ENCODE peak calls at places on chromosomes 2 and 18, in six cellular contexts. N, U, M, P, E and Y are unnamed samples.

GRCh38 chr2:128594953-128595677 is 276.4 kb upstream of the HS6ST1 start:
- DNase-seq in N (no peak), U (no peak), M (peak), P (no peak), E (no peak), Y (no peak)

GRCh38 chr2:226791056-226791486 is 8.5 kb downstream of the IRS1 start:
- DNase-seq in N (peak), U (peak), M (no peak), P (no peak), E (no peak), Y (peak)

GRCh38 chr2:119768731-119769130 is 9.0 kb downstream of the PTPN4 start:
- DNase-seq in N (no peak), U (no peak), M (no peak), P (no peak), E (no peak), Y (no peak)

GRCh38 chr2:232299084-232299483 is 79.5 kb upstream of the ALPP start:
- DNase-seq in N (no peak), U (no peak), M (no peak), P (no peak), E (no peak), Y (no peak)

GRCh38 chr2:8632755-8633154 is 49.1 kb upstream of the ID2 start:
- DNase-seq in N (no peak), U (no peak), M (no peak), P (no peak), E (peak), Y (no peak)

GRCh38 chr2:128311755-128312341 is 6.8 kb downstream of the HS6ST1 start:
- DNase-seq in N (no peak), U (no peak), M (no peak), P (no peak), E (peak), Y (no peak)

GRCh38 chr18:23495723-23496440 is 7.4 kb upstream of the RMC1 start:
- DNase-seq in N (no peak), U (no peak), M (no peak), P (no peak), E (peak), Y (no peak)

GRCh38 chr2:18399601-18400000 is 160.9 kb downstream of the RDH14 start:
- DNase-seq in N (no peak), U (no peak), M (no peak), P (no peak), E (no peak), Y (no peak)

GRCh38 chr2:109694190-109694589 is 80.0 kb downstream of the SOWAHC start:
- DNase-seq in N (peak), U (peak), M (peak), P (no peak), E (no peak), Y (no peak)

DNA sequence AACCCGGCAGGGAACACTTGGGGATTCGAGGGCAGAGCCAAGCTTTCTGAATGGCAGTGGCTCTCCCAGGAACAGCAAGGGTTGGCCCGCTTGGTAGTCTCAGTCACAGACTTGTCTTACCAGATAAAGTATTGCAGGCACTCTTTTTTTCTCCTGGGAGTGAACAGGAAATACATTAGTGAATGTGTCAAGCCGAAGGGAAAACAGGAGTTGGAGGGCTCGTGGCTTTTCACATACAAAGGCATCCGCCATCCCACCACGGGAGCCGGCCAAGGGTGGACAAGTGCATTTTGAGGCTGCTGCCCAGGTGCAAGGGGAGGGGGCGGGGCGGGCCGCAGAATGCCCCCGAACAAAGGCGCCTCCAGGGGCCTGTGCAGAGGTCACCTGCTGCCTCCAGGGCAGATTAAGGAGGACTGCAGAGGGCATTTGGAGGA is 163.3 kb upstream of the SIX3 start:
- DNase-seq in N (peak), U (peak), M (no peak), P (no peak), E (no peak), Y (no peak)
- H3K4me3 ChIP-seq in N (peak), U (no peak), M (no peak), P (no peak), E (no peak), Y (peak)

GRCh38 chr2:47265751-47266231 is 110.7 kb upstream of the STPG4 start:
- DNase-seq in N (no peak), U (no peak), M (no peak), P (no peak), E (no peak), Y (no peak)

GRCh38 chr2:47262657-47263056 is 107.5 kb upstream of the STPG4 start:
- DNase-seq in N (no peak), U (no peak), M (no peak), P (no peak), E (no peak), Y (no peak)

GRCh38 chr2:47264686-47265085 is 109.6 kb upstream of the STPG4 start:
- DNase-seq in N (no peak), U (no peak), M (no peak), P (no peak), E (no peak), Y (no peak)

GRCh38 chr2:47265158-47265557 is 110.0 kb upstream of the STPG4 start:
- DNase-seq in N (no peak), U (no peak), M (no peak), P (no peak), E (no peak), Y (no peak)

DNA sequence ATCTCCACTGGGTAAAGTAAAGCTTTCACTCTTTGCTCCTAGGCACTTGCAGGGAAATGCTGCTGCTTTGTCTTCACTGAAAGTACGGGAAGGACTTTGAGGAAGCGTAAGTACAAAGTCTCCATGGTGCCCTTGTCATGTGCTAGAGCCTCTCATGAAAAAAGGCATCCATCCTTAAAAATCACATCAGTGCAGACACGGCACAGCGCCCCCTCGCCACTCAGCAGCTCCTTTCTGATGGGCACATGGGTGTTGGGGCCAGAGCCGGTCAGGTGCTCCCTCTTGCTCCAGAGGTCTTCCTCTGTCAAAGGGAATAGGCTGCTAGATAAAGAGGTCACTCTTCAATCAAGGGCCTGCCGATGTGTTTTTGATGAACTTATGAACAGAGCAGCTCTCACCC is 109.1 kb upstream of the STPG4 start:
- DNase-seq in N (peak), U (no peak), M (no peak), P (no peak), E (no peak), Y (no peak)
- TF ChIP-seq CTCF in N (peak), U (no peak), M (no peak), P (no peak), E (no peak), Y (no peak)

GRCh38 chr18:27540126-27540525 is 355.0 kb upstream of the CHST9 start:
- DNase-seq in N (peak), U (no peak), M (no peak), P (no peak), E (no peak), Y (no peak)

GRCh38 chr18:27546991-27547390 is 361.9 kb upstream of the CHST9 start:
- DNase-seq in N (no peak), U (no peak), M (no peak), P (no peak), E (no peak), Y (no peak)

GRCh38 chr18:27544211-27544610 is 359.1 kb upstream of the CHST9 start:
- DNase-seq in N (no peak), U (no peak), M (no peak), P (no peak), E (no peak), Y (no peak)

GRCh38 chr18:27541293-27541692 is 356.2 kb upstream of the CHST9 start:
- DNase-seq in N (no peak), U (no peak), M (no peak), P (no peak), E (no peak), Y (no peak)
- H3K4me3 ChIP-seq in N (no peak), U (no peak), M (no peak), P (no peak), E (no peak), Y (no peak)

DNA sequence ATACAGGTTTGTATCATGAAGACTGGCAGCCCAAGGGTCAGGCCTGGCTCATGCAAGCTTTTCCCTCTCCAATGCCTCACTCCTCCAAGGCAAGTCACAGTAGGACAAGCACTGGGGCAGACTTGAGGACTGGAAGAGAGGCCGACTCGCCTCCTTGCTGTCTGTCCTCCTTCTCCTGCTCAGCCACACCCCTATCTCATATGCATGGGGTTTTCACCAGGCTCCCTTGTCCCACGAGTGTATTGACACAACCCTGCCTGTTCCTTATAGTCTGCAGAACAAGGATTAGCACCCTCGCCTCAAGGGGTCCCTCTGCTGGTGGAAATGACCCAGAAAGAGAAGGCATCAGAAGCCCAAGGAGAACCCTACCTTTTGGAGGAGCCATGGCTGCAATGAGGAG is 223.7 kb downstream of the SOX11 start:
- DNase-seq in N (peak), U (no peak), M (no peak), P (no peak), E (no peak), Y (peak)
- TF ChIP-seq CTCF in N (peak), U (peak), M (no peak), P (no peak), E (peak), Y (peak)

GRCh38 chr18:72692595-72692994 is 148.5 kb upstream of the CBLN2 start:
- DNase-seq in N (no peak), U (no peak), M (no peak), P (no peak), E (no peak), Y (no peak)
- H3K4me3 ChIP-seq in N (peak), U (no peak), M (no peak), P (no peak), E (no peak), Y (no peak)

GRCh38 chr2:186977433-186978045 is 128.6 kb upstream of the ZSWIM2 start:
- DNase-seq in N (no peak), U (no peak), M (no peak), P (no peak), E (no peak), Y (peak)

GRCh38 chr2:186980117-186980442 is 131.1 kb upstream of the ZSWIM2 start:
- DNase-seq in N (no peak), U (no peak), M (no peak), P (no peak), E (no peak), Y (no peak)

GRCh38 chr2:186979439-186980116 is 130.6 kb upstream of the ZSWIM2 start:
- DNase-seq in N (no peak), U (no peak), M (no peak), P (no peak), E (no peak), Y (no peak)

GRCh38 chr2:186984481-186984880 is 135.5 kb upstream of the ZSWIM2 start:
- DNase-seq in N (no peak), U (no peak), M (no peak), P (no peak), E (no peak), Y (no peak)

DNA sequence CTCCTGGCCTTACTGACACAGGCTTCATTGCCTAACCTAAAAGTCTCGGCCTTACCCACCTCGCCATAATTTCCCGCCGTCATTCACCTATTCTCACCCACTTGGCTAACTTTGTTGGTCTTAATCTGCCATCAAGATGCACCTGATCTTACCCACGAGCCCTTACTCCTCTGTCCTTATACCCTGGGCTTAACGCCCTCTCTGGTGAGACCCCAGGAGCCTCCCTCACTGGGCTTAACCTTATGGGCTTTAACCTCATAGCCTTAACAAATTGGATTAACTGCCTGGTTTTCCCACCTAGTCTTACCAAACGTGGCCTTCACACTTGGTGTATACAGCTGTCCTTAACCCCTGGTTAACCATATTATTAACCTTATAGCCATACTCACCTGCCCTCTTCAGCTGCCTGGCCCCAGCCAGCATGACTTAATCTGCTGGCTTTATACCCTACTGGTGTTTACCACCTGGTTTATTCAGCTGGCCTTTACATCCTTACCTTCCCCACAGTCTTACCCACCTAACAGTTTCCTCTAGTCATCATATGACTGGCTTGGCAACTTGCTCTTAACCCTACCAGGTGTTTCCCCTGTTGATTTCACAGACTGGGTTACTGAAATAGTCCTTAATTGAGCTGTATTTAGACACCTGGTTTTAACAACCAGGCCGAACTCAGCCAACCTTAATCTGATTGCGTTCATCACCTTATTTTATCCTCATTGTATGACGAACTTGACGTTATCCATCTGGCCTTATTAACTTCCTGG is 132.0 kb upstream of the ZSWIM2 start:
- DNase-seq in N (no peak), U (no peak), M (no peak), P (no peak), E (no peak), Y (no peak)
- TF ChIP-seq CTCF in N (no peak), U (no peak), M (no peak), P (no peak), E (no peak), Y (no peak)

GRCh38 chr2:234357666-234358065 is 139.2 kb downstream of the ARL4C start:
- DNase-seq in N (no peak), U (no peak), M (no peak), P (no peak), E (no peak), Y (no peak)

GRCh38 chr2:234355052-234355720 is 141.7 kb downstream of the ARL4C start:
- DNase-seq in N (peak), U (no peak), M (no peak), P (no peak), E (no peak), Y (peak)

GRCh38 chr2:234352270-234352669 is 144.6 kb downstream of the ARL4C start:
- DNase-seq in N (no peak), U (no peak), M (no peak), P (no peak), E (no peak), Y (no peak)

DNA sequence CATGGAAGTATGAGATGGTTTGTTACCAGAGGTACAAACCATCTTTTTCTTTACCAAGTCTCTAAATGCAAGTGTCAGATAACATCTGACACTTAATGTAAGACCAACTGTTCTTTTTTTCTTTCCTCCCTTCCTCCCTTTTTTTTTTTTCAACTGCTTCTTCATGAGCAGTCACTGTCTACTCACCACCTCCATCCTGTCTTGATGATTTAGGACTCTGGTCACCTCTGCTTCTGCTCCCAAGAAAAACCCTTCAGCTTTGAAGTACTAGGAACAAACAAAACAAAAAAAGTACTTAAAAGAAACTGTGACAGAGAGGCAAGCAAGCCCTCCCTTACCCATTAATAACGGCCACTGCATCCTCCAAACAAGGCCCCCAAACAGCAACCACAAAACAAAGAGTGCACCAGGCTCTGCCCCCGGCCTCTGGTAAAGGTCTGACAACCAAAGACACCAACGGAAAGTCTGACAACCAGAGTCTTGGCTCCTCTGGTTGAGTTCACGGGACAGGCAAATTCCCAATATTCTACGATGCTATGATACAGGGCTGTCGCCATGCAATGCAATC is 141.0 kb downstream of the ARL4C start:
- DNase-seq in N (no peak), U (no peak), M (no peak), P (no peak), E (no peak), Y (no peak)
- H3K4me3 ChIP-seq in N (no peak), U (no peak), M (no peak), P (no peak), E (no peak), Y (no peak)